ENCODE peak calls at places on chromosomes 12 and 14, in four cellular contexts. One of them, this sample, is unnamed.

GRCh38 chr14:49881296-49882006 is 11.4 kb upstream of the ARF6 start:
- DNase-seq in activated CD8-positive, alpha-beta memory T cell treated with anti-CD3 and anti-CD28 coated beads for 24 hours: no peak
- DNase-seq in CD14-positive monocyte: no peak
- DNase-seq in HT1080: no peak
- DNase-seq in this sample: no peak

GRCh38 chr14:72646861-72647528 is 246.9 kb downstream of the DPF3 start:
- DNase-seq in activated CD8-positive, alpha-beta memory T cell treated with anti-CD3 and anti-CD28 coated beads for 24 hours: no peak
- DNase-seq in CD14-positive monocyte: no peak
- DNase-seq in HT1080: peak
- DNase-seq in this sample: peak

GRCh38 chr14:37078131-37078530 is 94.3 kb downstream of the SLC25A21 start:
- DNase-seq in HT1080: peak
- DNase-seq in activated CD8-positive, alpha-beta memory T cell treated with anti-CD3 and anti-CD28 coated beads for 24 hours: no peak
- DNase-seq in CD14-positive monocyte: no peak
- DNase-seq in this sample: peak

GRCh38 chr14:75811862-75812505 is 150.9 kb downstream of the TTLL5 start:
- DNase-seq in CD14-positive monocyte: no peak
- DNase-seq in HT1080: no peak
- DNase-seq in activated CD8-positive, alpha-beta memory T cell treated with anti-CD3 and anti-CD28 coated beads for 24 hours: no peak
- DNase-seq in this sample: no peak

GRCh38 chr14:69274321-69274720 is 14.4 kb downstream of the GALNT16 start:
- DNase-seq in activated CD8-positive, alpha-beta memory T cell treated with anti-CD3 and anti-CD28 coated beads for 24 hours: no peak
- DNase-seq in HT1080: no peak
- DNase-seq in CD14-positive monocyte: no peak
- DNase-seq in this sample: no peak

GRCh38 chr12:70052931-70053497 is 190.2 kb upstream of the CNOT2 start:
- DNase-seq in activated CD8-positive, alpha-beta memory T cell treated with anti-CD3 and anti-CD28 coated beads for 24 hours: no peak
- DNase-seq in HT1080: peak
- DNase-seq in CD14-positive monocyte: peak
- DNase-seq in this sample: no peak

GRCh38 chr14:98296895-98297294 is 975.1 kb downstream of the BCL11B start:
- DNase-seq in HT1080: no peak
- DNase-seq in activated CD8-positive, alpha-beta memory T cell treated with anti-CD3 and anti-CD28 coated beads for 24 hours: no peak
- DNase-seq in CD14-positive monocyte: no peak
- DNase-seq in this sample: no peak

GRCh38 chr12:112906712-112907414 is at the start of gene OAS1:
- DNase-seq in HT1080: peak
- DNase-seq in activated CD8-positive, alpha-beta memory T cell treated with anti-CD3 and anti-CD28 coated beads for 24 hours: peak
- DNase-seq in CD14-positive monocyte: peak
- DNase-seq in this sample: no peak

GRCh38 chr12:77850698-77851097 is 20.0 kb downstream of the NAV3 start:
- DNase-seq in activated CD8-positive, alpha-beta memory T cell treated with anti-CD3 and anti-CD28 coated beads for 24 hours: no peak
- DNase-seq in CD14-positive monocyte: no peak
- DNase-seq in HT1080: no peak
- DNase-seq in this sample: no peak

GRCh38 chr12:55068416-55069010 is 48.7 kb downstream of the NEUROD4 start:
- DNase-seq in HT1080: peak
- DNase-seq in activated CD8-positive, alpha-beta memory T cell treated with anti-CD3 and anti-CD28 coated beads for 24 hours: no peak
- DNase-seq in CD14-positive monocyte: peak
- DNase-seq in this sample: peak

GRCh38 chr12:27505771-27506170 is 18.2 kb upstream of the PPFIBP1 start:
- DNase-seq in CD14-positive monocyte: no peak
- DNase-seq in HT1080: no peak
- DNase-seq in activated CD8-positive, alpha-beta memory T cell treated with anti-CD3 and anti-CD28 coated beads for 24 hours: no peak
- DNase-seq in this sample: no peak

GRCh38 chr12:27331299-27331926 is 1.2 kb upstream of the BMAL2 start:
- DNase-seq in HT1080: peak
- DNase-seq in activated CD8-positive, alpha-beta memory T cell treated with anti-CD3 and anti-CD28 coated beads for 24 hours: no peak
- DNase-seq in CD14-positive monocyte: peak
- DNase-seq in this sample: peak

GRCh38 chr14:32010561-32011188 is 66.4 kb upstream of the ARHGAP5 start:
- DNase-seq in CD14-positive monocyte: no peak
- DNase-seq in activated CD8-positive, alpha-beta memory T cell treated with anti-CD3 and anti-CD28 coated beads for 24 hours: no peak
- DNase-seq in HT1080: peak
- DNase-seq in this sample: no peak

GRCh38 chr12:30826276-30826675 is 71.5 kb upstream of the CAPRIN2 start:
- DNase-seq in HT1080: no peak
- DNase-seq in activated CD8-positive, alpha-beta memory T cell treated with anti-CD3 and anti-CD28 coated beads for 24 hours: no peak
- DNase-seq in CD14-positive monocyte: no peak
- DNase-seq in this sample: no peak

GRCh38 chr12:13780453-13780852 is 200.9 kb downstream of the GRIN2B start:
- DNase-seq in CD14-positive monocyte: no peak
- DNase-seq in HT1080: no peak
- DNase-seq in activated CD8-positive, alpha-beta memory T cell treated with anti-CD3 and anti-CD28 coated beads for 24 hours: no peak
- DNase-seq in this sample: no peak

GRCh38 chr14:103618999-103619398 is 10.0 kb upstream of the KLC1 start:
- DNase-seq in activated CD8-positive, alpha-beta memory T cell treated with anti-CD3 and anti-CD28 coated beads for 24 hours: no peak
- DNase-seq in CD14-positive monocyte: no peak
- DNase-seq in HT1080: peak
- DNase-seq in this sample: no peak

GRCh38 chr14:61512026-61512425 is 183.3 kb upstream of the HIF1A start:
- DNase-seq in CD14-positive monocyte: no peak
- DNase-seq in HT1080: no peak
- DNase-seq in activated CD8-positive, alpha-beta memory T cell treated with anti-CD3 and anti-CD28 coated beads for 24 hours: no peak
- DNase-seq in this sample: no peak

GRCh38 chr12:108143144-108143543 is 14.1 kb downstream of the WSCD2 start:
- DNase-seq in activated CD8-positive, alpha-beta memory T cell treated with anti-CD3 and anti-CD28 coated beads for 24 hours: no peak
- DNase-seq in CD14-positive monocyte: no peak
- DNase-seq in HT1080: no peak
- DNase-seq in this sample: no peak

GRCh38 chr12:31274520-31275300 is 51.2 kb downstream of the SINHCAF start:
- DNase-seq in CD14-positive monocyte: no peak
- DNase-seq in activated CD8-positive, alpha-beta memory T cell treated with anti-CD3 and anti-CD28 coated beads for 24 hours: no peak
- DNase-seq in HT1080: no peak
- DNase-seq in this sample: no peak

GRCh38 chr12:130559806-130560205 is 156.3 kb downstream of the RIMBP2 start:
- DNase-seq in CD14-positive monocyte: no peak
- DNase-seq in activated CD8-positive, alpha-beta memory T cell treated with anti-CD3 and anti-CD28 coated beads for 24 hours: no peak
- DNase-seq in HT1080: no peak
- DNase-seq in this sample: no peak

GRCh38 chr12:98724384-98725155 is 79.5 kb downstream of the APAF1 start:
- DNase-seq in activated CD8-positive, alpha-beta memory T cell treated with anti-CD3 and anti-CD28 coated beads for 24 hours: no peak
- DNase-seq in CD14-positive monocyte: no peak
- DNase-seq in HT1080: no peak
- DNase-seq in this sample: no peak

GRCh38 chr12:128844031-128844635 is 9.1 kb upstream of the GLT1D1 start:
- DNase-seq in activated CD8-positive, alpha-beta memory T cell treated with anti-CD3 and anti-CD28 coated beads for 24 hours: no peak
- DNase-seq in CD14-positive monocyte: peak
- DNase-seq in HT1080: peak
- DNase-seq in this sample: no peak

GRCh38 chr14:39050389-39050788 is 52.6 kb downstream of the SEC23A start:
- DNase-seq in activated CD8-positive, alpha-beta memory T cell treated with anti-CD3 and anti-CD28 coated beads for 24 hours: no peak
- DNase-seq in HT1080: peak
- DNase-seq in CD14-positive monocyte: no peak
- DNase-seq in this sample: peak

GRCh38 chr12:38890102-38890501 is 15.3 kb downstream of the CPNE8 start:
- DNase-seq in HT1080: no peak
- DNase-seq in activated CD8-positive, alpha-beta memory T cell treated with anti-CD3 and anti-CD28 coated beads for 24 hours: no peak
- DNase-seq in CD14-positive monocyte: no peak
- DNase-seq in this sample: no peak

GRCh38 chr14:94474581-94475031 is 1.4 kb downstream of the SERPINA9 start:
- DNase-seq in activated CD8-positive, alpha-beta memory T cell treated with anti-CD3 and anti-CD28 coated beads for 24 hours: peak
- DNase-seq in CD14-positive monocyte: no peak
- DNase-seq in HT1080: peak
- DNase-seq in this sample: peak

GRCh38 chr12:120849765-120850164 is 54.4 kb downstream of the SPPL3 start:
- DNase-seq in CD14-positive monocyte: no peak
- DNase-seq in activated CD8-positive, alpha-beta memory T cell treated with anti-CD3 and anti-CD28 coated beads for 24 hours: no peak
- DNase-seq in HT1080: peak
- DNase-seq in this sample: no peak

GRCh38 chr14:75542585-75543091 is 20.4 kb downstream of the BATF start:
- DNase-seq in activated CD8-positive, alpha-beta memory T cell treated with anti-CD3 and anti-CD28 coated beads for 24 hours: peak
- DNase-seq in CD14-positive monocyte: peak
- DNase-seq in HT1080: no peak
- DNase-seq in this sample: no peak

GRCh38 chr12:45637706-45638105 is 91.8 kb upstream of the ARID2 start:
- DNase-seq in HT1080: peak
- DNase-seq in CD14-positive monocyte: no peak
- DNase-seq in activated CD8-positive, alpha-beta memory T cell treated with anti-CD3 and anti-CD28 coated beads for 24 hours: no peak
- DNase-seq in this sample: peak

GRCh38 chr14:61524211-61524806 is 171.0 kb upstream of the HIF1A start:
- DNase-seq in CD14-positive monocyte: no peak
- DNase-seq in activated CD8-positive, alpha-beta memory T cell treated with anti-CD3 and anti-CD28 coated beads for 24 hours: peak
- DNase-seq in HT1080: peak
- DNase-seq in this sample: no peak

GRCh38 chr12:52873832-52874572 is 25.2 kb upstream of the KRT78 start:
- DNase-seq in CD14-positive monocyte: peak
- DNase-seq in activated CD8-positive, alpha-beta memory T cell treated with anti-CD3 and anti-CD28 coated beads for 24 hours: peak
- DNase-seq in HT1080: peak
- DNase-seq in this sample: peak

GRCh38 chr12:13924286-13924685 is 57.1 kb downstream of the GRIN2B start:
- DNase-seq in CD14-positive monocyte: no peak
- DNase-seq in HT1080: no peak
- DNase-seq in activated CD8-positive, alpha-beta memory T cell treated with anti-CD3 and anti-CD28 coated beads for 24 hours: no peak
- DNase-seq in this sample: no peak

GRCh38 chr12:57717131-57717530 is 21.4 kb downstream of the AGAP2 start:
- DNase-seq in activated CD8-positive, alpha-beta memory T cell treated with anti-CD3 and anti-CD28 coated beads for 24 hours: no peak
- DNase-seq in CD14-positive monocyte: no peak
- DNase-seq in HT1080: no peak
- DNase-seq in this sample: no peak

GRCh38 chr12:52423035-52423434 is 11.1 kb downstream of the KRT75 start:
- DNase-seq in activated CD8-positive, alpha-beta memory T cell treated with anti-CD3 and anti-CD28 coated beads for 24 hours: no peak
- DNase-seq in CD14-positive monocyte: no peak
- DNase-seq in HT1080: no peak
- DNase-seq in this sample: no peak

GRCh38 chr12:87196329-87196728 is 832.9 kb downstream of the C12orf50 start:
- DNase-seq in HT1080: no peak
- DNase-seq in activated CD8-positive, alpha-beta memory T cell treated with anti-CD3 and anti-CD28 coated beads for 24 hours: no peak
- DNase-seq in CD14-positive monocyte: no peak
- DNase-seq in this sample: no peak

GRCh38 chr12:119486599-119487154 is 106.9 kb upstream of the TMEM233 start:
- DNase-seq in HT1080: no peak
- DNase-seq in CD14-positive monocyte: no peak
- DNase-seq in activated CD8-positive, alpha-beta memory T cell treated with anti-CD3 and anti-CD28 coated beads for 24 hours: no peak
- DNase-seq in this sample: no peak

GRCh38 chr12:55743131-55743921 is 404 bp downstream of the GDF11 start:
- DNase-seq in HT1080: peak
- DNase-seq in activated CD8-positive, alpha-beta memory T cell treated with anti-CD3 and anti-CD28 coated beads for 24 hours: peak
- DNase-seq in CD14-positive monocyte: no peak
- DNase-seq in this sample: no peak

GRCh38 chr12:118188690-118189371 is 52.9 kb downstream of the PEBP1 start:
- DNase-seq in HT1080: no peak
- DNase-seq in activated CD8-positive, alpha-beta memory T cell treated with anti-CD3 and anti-CD28 coated beads for 24 hours: no peak
- DNase-seq in CD14-positive monocyte: no peak
- DNase-seq in this sample: no peak

GRCh38 chr14:29035129-29035528 is 268.5 kb downstream of the FOXG1 start:
- DNase-seq in CD14-positive monocyte: no peak
- DNase-seq in activated CD8-positive, alpha-beta memory T cell treated with anti-CD3 and anti-CD28 coated beads for 24 hours: no peak
- DNase-seq in HT1080: no peak
- DNase-seq in this sample: no peak